ENCODE peak calls at places on chromosomes 2 and 18, in four cellular contexts. V, F, H and U are unnamed samples.

GRCh38 chr18:23532848-23533247 is 29.5 kb downstream of the RMC1 start:
- DNase-seq in V (no peak), F (no peak), H (no peak), U (no peak)

GRCh38 chr2:2178921-2179320 is 152.2 kb downstream of the MYT1L start:
- DNase-seq in V (no peak), F (no peak), H (no peak), U (no peak)

GRCh38 chr2:128635361-128635900 is 316.8 kb upstream of the HS6ST1 start:
- DNase-seq in V (no peak), F (no peak), H (no peak), U (no peak)

GRCh38 chr2:29811378-29811777 is 110.0 kb downstream of the ALK start:
- DNase-seq in V (no peak), F (no peak), H (no peak), U (no peak)

GRCh38 chr18:11176416-11176815 is 27.0 kb upstream of the PIEZO2 start:
- DNase-seq in V (no peak), F (no peak), H (no peak), U (no peak)

GRCh38 chr18:77178559-77178958 is 46.0 kb upstream of the MBP start:
- DNase-seq in V (no peak), F (no peak), H (no peak), U (no peak)

GRCh38 chr2:134249755-134250154 is 4.1 kb upstream of the MGAT5 start:
- DNase-seq in V (no peak), F (no peak), H (no peak), U (no peak)

GRCh38 chr2:205484717-205485116 is 197.6 kb upstream of the NRP2 start:
- DNase-seq in V (no peak), F (no peak), H (no peak), U (no peak)

GRCh38 chr18:596288-596881 is 403 bp upstream of the CLUL1 start:
- DNase-seq in V (peak), F (peak), H (peak), U (peak)

GRCh38 chr2:20050712-20051517 is 513 bp downstream of the LAPTM4A start:
- DNase-seq in V (peak), F (peak), H (peak), U (peak)

GRCh38 chr18:2657043-2657512 is 1.6 kb downstream of the SMCHD1 start:
- DNase-seq in V (no peak), F (no peak), H (no peak), U (no peak)

GRCh38 chr2:62287895-62288589 is 92.1 kb downstream of the B3GNT2 start:
- DNase-seq in V (peak), F (peak), H (no peak), U (peak)

GRCh38 chr2:231604101-231604684 is 11.5 kb downstream of the TEX44 start:
- DNase-seq in V (no peak), F (peak), H (no peak), U (no peak)

GRCh38 chr2:1590611-1591460 is 153.5 kb downstream of the PXDN start:
- DNase-seq in V (no peak), F (no peak), H (no peak), U (no peak)

GRCh38 chr18:55353806-55354205 is 234.2 kb downstream of the TCF4 start:
- DNase-seq in V (no peak), F (no peak), H (no peak), U (no peak)

GRCh38 chr18:63188063-63188462 is 131.5 kb downstream of the BCL2 start:
- DNase-seq in V (no peak), F (no peak), H (no peak), U (no peak)

GRCh38 chr2:171433763-171434670 is at the start of the genes DCAF17 and METTL8:
- DNase-seq in V (peak), F (peak), H (peak), U (peak)

GRCh38 chr2:82837588-82838304 is 1621.3 kb downstream of the SUCLG1 start:
- DNase-seq in V (no peak), F (no peak), H (no peak), U (peak)

GRCh38 chr2:150624001-150624401 is 136.5 kb upstream of the RND3 start:
- DNase-seq in V (no peak), F (no peak), H (no peak), U (no peak)

GRCh38 chr2:63875143-63875542 is 33.4 kb downstream of the UGP2 start:
- DNase-seq in V (no peak), F (no peak), H (no peak), U (no peak)

GRCh38 chr18:52322307-52322706 is 17.7 kb upstream of the DCC start:
- DNase-seq in V (no peak), F (no peak), H (no peak), U (no peak)

GRCh38 chr2:100188326-100188725 is 45.9 kb upstream of the AFF3 start:
- DNase-seq in V (no peak), F (no peak), H (no peak), U (no peak)

GRCh38 chr2:100192825-100193224 is 50.4 kb upstream of the AFF3 start:
- DNase-seq in V (no peak), F (no peak), H (no peak), U (no peak)

GRCh38 chr2:100192300-100192699 is 49.9 kb upstream of the AFF3 start:
- DNase-seq in V (no peak), F (no peak), H (no peak), U (no peak)

GRCh38 chr2:100186126-100186525 is 43.7 kb upstream of the AFF3 start:
- DNase-seq in V (no peak), F (no peak), H (no peak), U (no peak)

DNA sequence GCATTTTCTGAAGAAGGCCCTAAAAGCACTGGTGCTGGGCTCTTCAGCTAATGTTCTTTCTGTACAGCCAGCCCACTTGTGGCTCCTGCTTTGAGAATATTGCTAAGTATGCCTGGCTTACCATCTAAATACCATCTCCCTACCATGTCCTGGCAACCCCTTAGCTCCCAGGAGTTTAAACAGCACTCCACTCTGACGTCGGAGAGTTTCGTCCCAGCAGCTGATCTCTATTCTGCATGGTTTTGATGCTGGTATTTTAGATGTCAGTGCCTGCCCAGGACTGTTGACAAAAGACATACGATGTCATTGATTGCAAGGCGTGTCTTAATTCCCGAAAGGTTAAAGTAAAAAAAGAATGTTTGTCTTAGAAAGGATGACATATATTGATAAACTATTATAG is 47.0 kb upstream of the AFF3 start:
- DNase-seq in V (no peak), F (no peak), H (no peak), U (no peak)
- TF ChIP-seq RNF2 in V (no peak), F (no peak), H (no peak), U (no peak)

GRCh38 chr2:16222326-16222725 is 282.0 kb downstream of the MYCN start:
- DNase-seq in V (no peak), F (no peak), H (no peak), U (no peak)

GRCh38 chr2:16225071-16225470 is 284.7 kb downstream of the MYCN start:
- DNase-seq in V (no peak), F (no peak), H (no peak), U (no peak)

GRCh38 chr2:16223071-16223470 is 282.7 kb downstream of the MYCN start:
- DNase-seq in V (no peak), F (no peak), H (no peak), U (no peak)

GRCh38 chr2:16224298-16225045 is 284.1 kb downstream of the MYCN start:
- DNase-seq in V (no peak), F (no peak), H (no peak), U (no peak)

GRCh38 chr2:16223481-16224177 is 283.3 kb downstream of the MYCN start:
- DNase-seq in V (no peak), F (no peak), H (no peak), U (no peak)
- TF ChIP-seq RNF2 in V (no peak), F (no peak), H (no peak), U (no peak)

GRCh38 chr2:131039535-131039907 is 53.7 kb downstream of the FAM168B start:
- DNase-seq in V (no peak), F (no peak), H (no peak), U (no peak)
- TF ChIP-seq RNF2 in V (no peak), F (no peak), H (no peak), U (no peak)

GRCh38 chr2:216044883-216045499 is 31.6 kb upstream of the MREG start:
- DNase-seq in V (no peak), F (no peak), H (no peak), U (no peak)
- TF ChIP-seq RNF2 in V (no peak), F (no peak), H (no peak), U (no peak)

DNA sequence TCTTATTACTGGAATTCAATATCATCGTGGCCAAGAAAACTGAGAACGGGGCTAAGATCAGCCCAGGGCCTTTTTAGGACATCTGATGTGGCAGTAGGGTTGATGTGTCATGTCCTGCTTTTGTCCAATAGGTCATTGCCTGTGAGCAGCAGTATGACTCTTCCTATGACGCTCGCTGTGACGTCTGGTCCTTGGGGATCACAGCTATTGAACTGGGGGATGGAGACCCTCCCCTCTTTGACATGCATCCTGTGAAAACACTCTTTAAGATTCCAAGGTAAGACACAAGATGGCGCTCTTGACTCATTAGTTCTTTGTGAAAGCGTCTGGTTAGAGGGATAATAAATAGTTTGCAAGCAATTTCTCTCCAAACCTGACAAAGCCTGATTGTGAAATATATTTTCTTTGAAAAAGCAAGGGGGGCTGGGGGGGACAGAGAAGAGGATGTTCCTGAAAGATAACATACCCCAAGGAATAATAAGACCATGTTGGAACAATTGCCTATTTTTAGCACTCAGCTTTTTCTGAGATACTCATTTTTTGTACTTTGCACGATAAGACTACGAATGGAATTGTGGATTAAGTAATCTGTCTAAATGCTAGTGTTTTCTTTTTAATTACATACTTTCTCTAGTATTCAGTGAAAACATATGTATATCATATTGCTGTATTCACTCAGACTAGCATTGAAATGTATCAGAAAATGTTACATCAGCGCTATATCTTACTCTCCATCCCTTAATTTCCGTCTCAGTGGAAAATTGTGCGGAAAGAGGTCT is 58.1 kb downstream of the MYO3B start:
- DNase-seq in V (peak), F (peak), H (no peak), U (peak)
- TF ChIP-seq RNF2 in V (peak), F (no peak), H (no peak), U (no peak)

GRCh38 chr2:207505728-207506127 is 24.0 kb upstream of the CREB1 start:
- DNase-seq in V (no peak), F (no peak), H (no peak), U (peak)
- TF ChIP-seq RNF2 in V (no peak), F (no peak), H (no peak), U (no peak)

GRCh38 chr2:172991036-172991435 is 84.6 kb upstream of the MAP3K20 start:
- DNase-seq in V (no peak), F (no peak), H (no peak), U (no peak)

GRCh38 chr2:172988728-172989127 is 86.9 kb upstream of the MAP3K20 start:
- DNase-seq in V (no peak), F (no peak), H (no peak), U (no peak)

GRCh38 chr2:172986040-172986439 is 89.6 kb upstream of the MAP3K20 start:
- DNase-seq in V (no peak), F (no peak), H (no peak), U (no peak)

DNA sequence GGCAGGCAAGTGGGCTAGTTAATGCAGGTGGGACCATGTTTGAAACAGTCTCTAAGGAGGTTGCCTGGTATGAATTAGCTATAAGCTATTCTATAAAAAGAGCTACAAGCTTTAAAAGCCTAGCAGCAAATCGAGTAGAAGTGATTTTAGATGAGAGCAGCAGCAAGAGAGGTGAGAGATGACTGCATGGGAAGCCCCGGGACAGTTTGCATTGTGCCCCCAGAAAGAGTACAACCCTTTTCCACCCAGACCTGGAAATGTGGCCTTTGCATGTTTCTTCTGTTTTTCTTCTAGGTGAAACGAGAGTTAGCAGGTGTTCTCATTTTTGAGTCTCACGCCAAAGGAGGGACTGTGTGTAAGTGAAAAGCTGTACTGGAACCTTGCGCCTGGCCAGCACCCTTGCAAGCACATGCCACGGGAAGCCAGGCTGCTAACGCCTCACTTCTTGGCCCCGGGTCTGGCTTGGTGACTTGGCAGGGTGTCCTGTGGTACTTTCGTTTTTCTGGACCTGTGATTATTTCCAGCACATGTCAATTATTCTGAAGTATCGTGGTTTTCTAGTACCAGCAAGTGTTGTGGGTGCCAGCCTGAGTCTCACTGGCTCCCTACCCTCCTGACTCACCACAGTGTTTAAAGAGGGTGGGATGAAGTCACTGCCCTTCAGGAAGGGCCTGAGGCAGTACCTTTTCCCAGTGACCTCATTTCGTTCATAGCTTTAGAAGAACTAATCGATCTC is 90.3 kb upstream of the MAP3K20 start:
- DNase-seq in V (no peak), F (no peak), H (no peak), U (peak)
- TF ChIP-seq RNF2 in V (no peak), F (no peak), H (no peak), U (no peak)

GRCh38 chr2:24049485-24050021 is at the start of gene FKBP1B:
- DNase-seq in V (peak), F (peak), H (peak), U (peak)

GRCh38 chr2:24046930-24047702 is at the start of gene WDCP:
- DNase-seq in V (peak), F (peak), H (peak), U (peak)

GRCh38 chr2:24050041-24050655 is 607 bp downstream of the FKBP1B start:
- DNase-seq in V (no peak), F (peak), H (no peak), U (no peak)

GRCh38 chr2:24047703-24048033 is 477 bp upstream of the WDCP start:
- DNase-seq in V (no peak), F (no peak), H (no peak), U (no peak)

GRCh38 chr2:24048662-24049484 is 668 bp upstream of the FKBP1B start:
- DNase-seq in V (no peak), F (no peak), H (no peak), U (no peak)
- TF ChIP-seq RNF2 in V (no peak), F (no peak), H (no peak), U (no peak)

DNA sequence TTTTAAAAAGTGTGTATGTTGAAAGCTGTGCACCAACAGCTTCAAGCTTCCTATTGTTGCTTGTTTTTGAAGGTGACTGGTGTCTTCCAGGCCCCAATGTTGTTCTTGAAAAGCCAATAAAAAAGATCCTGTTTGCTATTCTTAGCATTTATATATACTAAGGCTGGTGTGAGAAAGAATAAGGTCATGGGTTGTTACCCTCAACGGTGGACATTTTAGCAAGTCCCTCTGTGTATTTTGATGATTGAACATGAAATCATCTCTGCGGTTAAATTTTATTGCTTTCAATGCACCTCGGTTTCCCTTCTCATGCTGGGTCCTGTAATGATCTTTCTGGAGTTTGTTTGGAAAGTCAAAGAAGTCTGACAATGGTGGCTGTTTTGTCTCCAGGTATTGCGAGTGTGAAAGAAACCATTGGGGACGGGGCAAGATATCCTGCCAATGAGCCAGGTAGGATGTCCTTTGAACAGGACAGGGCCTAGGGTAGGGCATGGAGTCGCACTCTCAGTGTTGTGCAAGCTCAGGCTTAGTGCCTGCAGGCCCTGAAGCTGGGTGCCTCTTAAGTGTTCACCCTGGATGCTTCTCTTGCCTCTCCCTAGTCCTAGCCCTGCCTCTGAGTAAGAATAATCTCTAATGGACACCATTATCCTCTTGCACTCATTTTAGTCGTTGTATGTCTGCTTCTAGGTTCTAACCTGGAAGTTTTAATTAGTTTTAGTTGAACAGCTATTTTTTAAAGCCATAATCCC is 16.0 kb upstream of the KLF7 start:
- DNase-seq in V (no peak), F (no peak), H (no peak), U (no peak)
- TF ChIP-seq RNF2 in V (no peak), F (no peak), H (no peak), U (no peak)